ENCODE peak calls at places on chromosomes 12 and 14, in seven cellular contexts. J is iPS-NIHi11; B is astrocyte; D is pancreas; X is stimulated activated CD8-positive, alpha-beta memory T cell treated with anti-CD3 and anti-CD28 coated beads, Interleukin-4, amount 100 ng/mL, for 24 hours; G is SW480; A is cardiac muscle cell. P is an unnamed sample.

GRCh38 chr14:36208690-36209278 is 32.3 kb upstream of the PTCSC3 start:
- DNase-seq in A (no peak), B (no peak), J (no peak), X (no peak), D (no peak), G (no peak), P (no peak)

GRCh38 chr14:24255931-24256696 is 6.9 kb downstream of the TGM1 start:
- DNase-seq in X (no peak), J (no peak), G (no peak), A (no peak), D (peak), B (no peak), P (no peak)

GRCh38 chr14:42855159-42855558 is 1248.5 kb downstream of the LRFN5 start:
- DNase-seq in J (no peak), G (no peak), X (no peak), B (no peak), D (no peak), A (no peak), P (peak)

GRCh38 chr14:51208982-51209381 is 31.1 kb upstream of the TMX1 start:
- DNase-seq in X (no peak), B (no peak), D (no peak), G (no peak), A (no peak), J (no peak), P (no peak)

GRCh38 chr12:49903700-49904423 is at the start of gene FAIM2:
- DNase-seq in D (no peak), G (no peak), X (peak), J (peak), A (no peak), B (peak), P (peak)

GRCh38 chr12:64496839-64497400 is 45.0 kb downstream of the TBK1 start:
- DNase-seq in D (no peak), B (no peak), J (no peak), A (no peak), G (no peak), X (no peak), P (no peak)

GRCh38 chr14:55847766-55848165 is 267.8 kb downstream of the KTN1 start:
- DNase-seq in A (no peak), J (no peak), G (no peak), D (no peak), X (no peak), B (peak), P (peak)

GRCh38 chr12:19575307-19576243 is 136.3 kb downstream of the AEBP2 start:
- DNase-seq in X (no peak), A (peak), D (no peak), B (peak), G (peak), J (no peak), P (peak)

GRCh38 chr12:524167-524951 is 64.6 kb downstream of the B4GALNT3 start:
- DNase-seq in B (no peak), A (no peak), D (no peak), G (no peak), X (no peak), J (no peak), P (no peak)

GRCh38 chr14:33120966-33121365 is 182.3 kb downstream of the NPAS3 start:
- DNase-seq in D (no peak), G (no peak), J (no peak), X (no peak), A (no peak), B (peak), P (peak)

GRCh38 chr12:58847876-58848600 is 72.3 kb downstream of the LRIG3 start:
- DNase-seq in G (no peak), X (no peak), A (no peak), J (no peak), B (peak), D (no peak), P (no peak)

GRCh38 chr12:94806617-94807016 is 156.3 kb upstream of the TMCC3 start:
- DNase-seq in D (no peak), X (no peak), B (no peak), G (no peak), A (no peak), J (no peak), P (no peak)

GRCh38 chr12:98532687-98533304 is 17.4 kb downstream of the TMPO start:
- DNase-seq in G (peak), X (no peak), J (peak), D (no peak), B (no peak), A (peak), P (peak)

GRCh38 chr12:80946591-80946990 is 8.9 kb upstream of the LIN7A start:
- DNase-seq in J (no peak), D (no peak), G (peak), B (peak), A (no peak), X (no peak), P (no peak)

GRCh38 chr14:55448146-55448614 is 7.8 kb upstream of the TBPL2 start:
- DNase-seq in B (peak), J (no peak), X (no peak), G (peak), A (no peak), D (no peak), P (peak)

GRCh38 chr12:38149395-38150073 is 167.0 kb upstream of the ALG10B start:
- DNase-seq in B (no peak), X (no peak), J (peak), A (no peak), D (no peak), G (no peak), P (no peak)

GRCh38 chr14:96206461-96206860 is 1.8 kb downstream of the BDKRB2 start:
- DNase-seq in X (no peak), J (no peak), A (no peak), D (no peak), G (peak), B (no peak), P (no peak)

GRCh38 chr12:22318122-22318737 is 16.3 kb downstream of the ST8SIA1 start:
- DNase-seq in G (no peak), X (no peak), D (no peak), B (peak), J (no peak), A (no peak), P (no peak)

GRCh38 chr12:84397279-84397678 is 515.3 kb downstream of the SLC6A15 start:
- DNase-seq in G (peak), X (no peak), J (no peak), B (no peak), D (no peak), A (no peak), P (peak)

GRCh38 chr12:3973939-3974644 is 100.9 kb upstream of the PARP11 start:
- DNase-seq in G (no peak), D (no peak), A (no peak), X (no peak), B (no peak), J (no peak), P (no peak)

GRCh38 chr12:115941362-115941761 is 336.1 kb downstream of the MED13L start:
- DNase-seq in X (no peak), A (no peak), B (peak), D (no peak), J (no peak), G (peak), P (peak)

GRCh38 chr14:76955575-76956252 is 72.8 kb downstream of the IRF2BPL start:
- DNase-seq in A (no peak), G (peak), B (peak), X (peak), D (no peak), J (no peak), P (peak)

GRCh38 chr14:54809767-54810166 is 92.9 kb downstream of the GCH1 start:
- DNase-seq in G (no peak), X (no peak), J (no peak), B (no peak), D (no peak), A (no peak), P (no peak)

GRCh38 chr12:38282886-38283285 is 33.7 kb upstream of the ALG10B start:
- DNase-seq in B (no peak), X (no peak), G (peak), A (no peak), J (peak), D (no peak), P (no peak)

GRCh38 chr12:28035483-28035882 is 63.0 kb upstream of the PTHLH start:
- DNase-seq in B (peak), X (no peak), J (no peak), A (no peak), D (no peak), G (peak), P (peak)

GRCh38 chr12:24943947-24944597 is 4.8 kb downstream of the BCAT1 start:
- DNase-seq in B (peak), G (no peak), A (no peak), X (no peak), D (no peak), J (no peak), P (no peak)

GRCh38 chr14:51139221-51139681 is 44.3 kb upstream of the TRIM9 start:
- DNase-seq in X (no peak), A (no peak), B (no peak), D (no peak), J (no peak), G (peak), P (no peak)

GRCh38 chr12:24997970-24998582 is 49.2 kb upstream of the BCAT1 start:
- DNase-seq in D (no peak), A (no peak), J (no peak), X (no peak), B (peak), G (no peak), P (peak)

GRCh38 chr14:23009939-23010718 is at the start of gene C14orf93:
- DNase-seq in J (peak), B (peak), A (peak), X (peak), D (peak), G (peak), P (peak)

GRCh38 chr12:124967016-124967739 is 21.8 kb downstream of the DHX37 start:
- DNase-seq in J (no peak), G (no peak), X (no peak), A (no peak), D (no peak), B (no peak), P (no peak)

GRCh38 chr14:105440554-105440900 is 20.9 kb downstream of the MTA1 start:
- DNase-seq in J (no peak), A (no peak), G (no peak), B (no peak), D (no peak), X (no peak), P (no peak)

GRCh38 chr12:116939734-116940133 is 29.0 kb downstream of the FBXW8 start:
- DNase-seq in D (no peak), J (no peak), B (no peak), A (no peak), G (no peak), X (no peak), P (no peak)